ENCODE peak calls at places on chromosomes 11 and 22, in five cellular contexts. Y is SK-N-SH, P is colonic mucosa, Z is heart left ventricle, H is GM23338. B is an unnamed sample.

GRCh38 chr22:46137218-46137766 is 13.0 kb upstream of the PPARA start:
- DNase-seq in Y (no peak), P (no peak), Z (no peak), H (no peak), B (no peak)

GRCh38 chr22:40392618-40393017 is 22.2 kb downstream of the SGSM3 start:
- DNase-seq in Y (no peak), P (no peak), Z (no peak), H (no peak), B (no peak)

GRCh38 chr22:50216684-50217520 is 16.1 kb downstream of the SELENOO start:
- DNase-seq in Y (no peak), P (no peak), Z (no peak), H (no peak), B (no peak)

GRCh38 chr11:33018005-33018404 is 2.3 kb downstream of the DEPDC7 start:
- DNase-seq in Y (no peak), P (no peak), Z (no peak), H (no peak), B (no peak)

GRCh38 chr22:50184004-50184461 is 1.7 kb upstream of the TRABD start:
- DNase-seq in Y (no peak), P (peak; percentile 76), Z (peak; percentile 89), H (peak; percentile 61), B (peak; percentile 83)

GRCh38 chr22:39723463-39723862 is 152.9 kb downstream of the CACNA1I start:
- DNase-seq in Y (no peak), P (no peak), Z (no peak), H (no peak), B (no peak)

GRCh38 chr11:70496591-70497535 is 98.5 kb downstream of the CTTN start:
- DNase-seq in Y (no peak), P (no peak), Z (no peak), H (no peak), B (no peak)

GRCh38 chr11:86905252-86905651 is 49.9 kb downstream of the FZD4 start:
- DNase-seq in Y (no peak), P (no peak), Z (no peak), H (no peak), B (no peak)

GRCh38 chr11:44728085-44728410 is 1.3 kb downstream of the TSPAN18 start:
- DNase-seq in Y (no peak), P (no peak), Z (no peak), H (no peak), B (no peak)
- H3K4me3 ChIP-seq in Y (peak overlapping the region; percentile 62), P (peak overlapping the region; percentile 54), Z (peak overlapping the region; percentile 87), H (peak overlapping the region; percentile 81), B (no peak overlapping the region)

DNA sequence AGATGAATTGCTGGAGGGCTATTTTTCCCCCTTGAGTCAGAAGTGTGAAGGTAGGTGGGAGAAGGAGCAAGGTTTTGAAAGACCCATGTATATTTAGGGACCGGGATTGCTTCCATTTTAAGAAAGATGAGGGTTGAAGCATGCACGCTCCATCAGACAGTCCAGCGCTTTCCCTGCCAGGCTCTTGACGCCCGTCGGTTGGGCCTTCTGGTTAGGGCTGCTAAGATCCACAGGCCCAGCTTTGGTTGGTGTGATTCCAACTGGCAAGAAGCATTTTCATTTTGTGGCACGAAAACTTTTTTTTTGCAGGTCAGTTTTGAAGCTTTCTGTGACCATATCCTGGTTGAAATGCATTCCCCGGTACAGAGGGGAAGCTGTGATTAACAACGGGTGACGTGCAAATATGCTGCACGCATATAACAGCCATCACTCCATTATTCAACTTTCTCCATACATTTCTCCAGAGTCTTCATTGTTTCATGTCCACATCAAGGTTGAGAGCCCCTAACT is 34.3 kb upstream of the MPPED1 start:
- DNase-seq in Y (no peak), P (no peak), Z (no peak), H (no peak), B (no peak)
- H3K4me3 ChIP-seq in Y (no peak overlapping the region), P (no peak overlapping the region), Z (no peak overlapping the region), H (no peak overlapping the region), B (no peak overlapping the region)

DNA sequence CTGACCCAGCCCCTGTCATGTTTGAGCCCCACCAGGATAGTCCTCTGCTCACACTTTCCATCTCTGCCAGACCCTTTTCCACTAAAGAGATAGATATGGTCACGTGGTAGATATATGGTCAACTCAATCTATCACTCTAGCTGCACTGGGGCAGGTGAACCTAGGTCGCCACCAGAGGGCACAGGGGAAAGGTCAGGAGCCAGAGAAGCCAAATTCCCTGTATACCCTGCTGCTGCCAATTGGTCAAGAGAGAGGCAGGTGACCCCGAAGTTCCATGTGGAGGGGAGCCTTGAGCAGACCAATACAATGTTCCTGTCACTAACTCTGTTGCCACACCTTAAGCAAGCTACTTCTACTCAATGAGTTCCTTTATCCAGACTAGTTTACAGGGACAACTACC is 101.1 kb upstream of the GALNT18 start:
- DNase-seq in Y (no peak), P (no peak), Z (no peak), H (peak; percentile 24), B (no peak)
- H3K4me3 ChIP-seq in Y (no peak overlapping the region), P (no peak overlapping the region), Z (no peak overlapping the region), H (no peak overlapping the region), B (no peak overlapping the region)

DNA sequence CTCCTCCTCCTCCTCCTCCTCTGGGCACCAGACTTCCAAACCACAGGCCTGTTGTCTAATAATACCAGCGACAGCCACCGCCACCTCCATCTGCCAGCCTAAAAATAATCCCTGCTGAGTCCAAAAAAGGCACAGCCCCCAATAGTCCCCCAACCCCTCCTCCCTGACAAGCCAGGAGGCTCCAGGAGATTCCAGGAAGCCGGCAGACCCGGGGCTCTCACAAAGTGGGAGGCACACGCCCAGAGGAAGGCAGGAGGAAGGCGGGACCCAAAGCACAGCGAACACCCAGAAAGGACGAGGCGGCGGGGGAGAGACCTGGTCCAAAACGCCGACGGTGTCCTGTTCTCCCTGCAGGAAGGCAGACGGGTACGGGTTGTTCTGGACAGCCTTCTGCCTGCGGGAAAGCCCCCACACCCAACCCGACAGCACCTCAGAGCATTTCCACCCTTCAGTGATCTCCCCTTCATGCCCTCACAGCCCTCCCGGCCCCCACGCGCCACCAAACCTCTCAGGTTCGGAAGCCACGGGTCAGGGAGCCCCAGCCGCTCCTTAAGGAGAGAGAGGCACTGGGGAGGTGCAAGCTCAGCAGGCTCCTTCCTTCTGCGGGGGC is 5.8 kb downstream of the IGSF9B start:
- DNase-seq in Y (no peak), P (no peak), Z (peak; percentile 86), H (peak; percentile 64), B (no peak)
- H3K4me3 ChIP-seq in Y (no peak overlapping the region), P (no peak overlapping the region), Z (peak overlapping the region; percentile 57), H (peak overlapping the region; percentile 45), B (no peak overlapping the region)

B was measured in lung.